ENCODE peak calls at places on chromosomes 2 and 18, in nine cellular contexts. Y is body of pancreas; S is HFFc6; N is T-helper 1 cell; I is progenitor cell of endocrine pancreas; J is endothelial cell; M is A549; C is LoVo; W is activated T-cell treated with anti-CD3 and anti-CD28 coated beads, Interleukin-2, amount 50 U/mL, for 24 hours. E is an unnamed sample.

GRCh38 chr2:223554923-223555322 is 47.2 kb downstream of the SCG2 start:
- DNase-seq in Y (no peak), S (no peak), N (no peak), I (no peak), J (no peak), M (no peak), C (no peak), W (no peak), E (no peak)

GRCh38 chr2:151670346-151670745 is 63.9 kb downstream of the NEB start:
- DNase-seq in Y (no peak), S (no peak), N (no peak), I (no peak), J (no peak), M (no peak), C (no peak), W (no peak), E (no peak)

GRCh38 chr2:241739651-241740050 is 5.2 kb downstream of the D2HGDH start:
- DNase-seq in Y (no peak), S (peak), N (no peak), I (no peak), J (no peak), M (no peak), C (no peak), W (peak), E (no peak)

GRCh38 chr2:151097118-151097517 is 164.5 kb downstream of the RBM43 start:
- DNase-seq in Y (no peak), S (no peak), N (no peak), I (no peak), J (no peak), M (no peak), C (no peak), W (no peak), E (no peak)

GRCh38 chr18:73697395-73697794 is 450.2 kb downstream of the FBXO15 start:
- DNase-seq in Y (no peak), S (no peak), N (no peak), I (no peak), J (no peak), M (no peak), C (no peak), W (no peak), E (no peak)

GRCh38 chr18:48860276-48861180 is 90.2 kb downstream of the SMAD7 start:
- DNase-seq in Y (no peak), S (no peak), N (no peak), I (no peak), J (no peak), M (no peak), C (no peak), W (no peak), E (no peak)

GRCh38 chr2:3334392-3334791 is 43.2 kb downstream of the EIPR1 start:
- DNase-seq in Y (no peak), S (no peak), N (no peak), I (no peak), J (no peak), M (no peak), C (no peak), W (no peak), E (no peak)

GRCh38 chr2:152546230-152546837 is 170.9 kb downstream of the PRPF40A start:
- DNase-seq in Y (no peak), S (no peak), N (no peak), I (no peak), J (no peak), M (no peak), C (no peak), W (no peak), E (no peak)

GRCh38 chr2:19358242-19359020 is at the start of gene OSR1:
- DNase-seq in Y (peak), S (peak), N (no peak), I (peak), J (no peak), M (peak), C (peak), W (peak), E (no peak)

GRCh38 chr2:27152796-27153464 is 4.1 kb downstream of the TCF23 start:
- DNase-seq in Y (no peak), S (peak), N (no peak), I (no peak), J (no peak), M (no peak), C (no peak), W (no peak), E (no peak)

GRCh38 chr2:238129166-238130010 is 9.1 kb upstream of the KLHL30 start:
- DNase-seq in Y (no peak), S (no peak), N (peak), I (no peak), J (no peak), M (no peak), C (no peak), W (no peak), E (no peak)

GRCh38 chr2:176088048-176088936 is 4.2 kb upstream of the HOXD13 start:
- DNase-seq in Y (peak), S (no peak), N (no peak), I (no peak), J (peak), M (peak), C (peak), W (peak), E (no peak)

GRCh38 chr2:36300697-36301096 is 54.9 kb upstream of the CRIM1 start:
- DNase-seq in Y (no peak), S (no peak), N (no peak), I (no peak), J (no peak), M (no peak), C (no peak), W (no peak), E (no peak)

GRCh38 chr2:215055891-215056290 is 82.5 kb downstream of the ABCA12 start:
- DNase-seq in Y (no peak), S (no peak), N (no peak), I (no peak), J (no peak), M (no peak), C (no peak), W (no peak), E (no peak)

GRCh38 chr2:224382973-224383555 is 18.8 kb downstream of the FAM124B start:
- DNase-seq in Y (no peak), S (no peak), N (no peak), I (no peak), J (no peak), M (no peak), C (no peak), W (no peak), E (no peak)

GRCh38 chr2:185738679-185739472 is at the start of gene FSIP2:
- DNase-seq in Y (peak), S (no peak), N (no peak), I (peak), J (peak), M (no peak), C (no peak), W (peak), E (peak)

GRCh38 chr2:120949027-120949956 is 213.6 kb downstream of the GLI2 start:
- DNase-seq in Y (peak), S (no peak), N (no peak), I (no peak), J (no peak), M (peak), C (no peak), W (no peak), E (no peak)

E was measured in CD8-positive, alpha-beta memory T cell.